ENCODE peak calls at places on chromosome 13, in six cellular contexts. Y, G, S, I, F and D are unnamed samples.

GRCh38 chr13:51728972-51729371 is 75.0 kb downstream of the DHRS12 start:
- DNase-seq in Y (peak; percentile 87), G (no peak), S (peak; percentile 81), I (no peak), F (peak; percentile 93), D (peak; percentile 94)

GRCh38 chr13:103663996-103664395 is 597.8 kb upstream of the SLC10A2 start:
- DNase-seq in Y (no peak), G (no peak), S (no peak), I (no peak), F (no peak), D (no peak)

GRCh38 chr13:39884166-39884565 is 228.7 kb downstream of the COG6 start:
- DNase-seq in Y (no peak), G (no peak), S (no peak), I (no peak), F (no peak), D (no peak)

GRCh38 chr13:110485604-110486003 is 75.9 kb downstream of the RAB20 start:
- DNase-seq in Y (no peak), G (no peak), S (no peak), I (peak; percentile 83), F (peak; percentile 57), D (no peak)

GRCh38 chr13:52459668-52460067 is 4.4 kb downstream of the CKAP2 start:
- DNase-seq in Y (peak; percentile 36), G (no peak), S (peak; percentile 36), I (no peak), F (peak; percentile 45), D (peak; percentile 87)

GRCh38 chr13:45340422-45341033 is 455 bp downstream of the TPT1 start:
- DNase-seq in Y (peak; percentile 93), G (peak; percentile 36), S (peak; percentile 91), I (peak; percentile 94), F (peak; percentile 96), D (peak; percentile 91)

GRCh38 chr13:98468352-98468751 is 108.6 kb downstream of the STK24 start:
- DNase-seq in Y (no peak), G (no peak), S (no peak), I (no peak), F (no peak), D (no peak)

GRCh38 chr13:73535341-73535740 is 476.5 kb downstream of the KLF5 start:
- DNase-seq in Y (no peak), G (no peak), S (no peak), I (no peak), F (no peak), D (no peak)

GRCh38 chr13:72246396-72246795 is 379.4 kb upstream of the DACH1 start:
- DNase-seq in Y (peak; percentile 33), G (no peak), S (no peak), I (no peak), F (no peak), D (no peak)

GRCh38 chr13:107590556-107590955 is 624.8 kb downstream of the LIG4 start:
- DNase-seq in Y (no peak), G (no peak), S (no peak), I (no peak), F (peak; percentile 41), D (no peak)

GRCh38 chr13:25046274-25046984 is 49.5 kb upstream of the PABPC3 start:
- DNase-seq in Y (no peak), G (no peak), S (no peak), I (peak; percentile 72), F (no peak), D (no peak)

GRCh38 chr13:25329706-25330105 is 28.3 kb downstream of the NUP58 start:
- DNase-seq in Y (peak; percentile 42), G (no peak), S (no peak), I (no peak), F (peak; percentile 46), D (peak; percentile 71)

GRCh38 chr13:60627071-60627686 is 230.2 kb downstream of the TDRD3 start:
- DNase-seq in Y (peak; percentile 13), G (no peak), S (peak; percentile 27), I (peak; percentile 90), F (peak; percentile 49), D (peak; percentile 18)

GRCh38 chr13:94309576-94309975 is 169.9 kb downstream of the DCT start:
- DNase-seq in Y (no peak), G (no peak), S (no peak), I (no peak), F (no peak), D (peak; percentile 23)
- H3K4me3 ChIP-seq in Y (no peak overlapping the region), G (no peak overlapping the region), S (no peak overlapping the region), I (no peak overlapping the region), F (no peak overlapping the region), D (no peak overlapping the region)

DNA sequence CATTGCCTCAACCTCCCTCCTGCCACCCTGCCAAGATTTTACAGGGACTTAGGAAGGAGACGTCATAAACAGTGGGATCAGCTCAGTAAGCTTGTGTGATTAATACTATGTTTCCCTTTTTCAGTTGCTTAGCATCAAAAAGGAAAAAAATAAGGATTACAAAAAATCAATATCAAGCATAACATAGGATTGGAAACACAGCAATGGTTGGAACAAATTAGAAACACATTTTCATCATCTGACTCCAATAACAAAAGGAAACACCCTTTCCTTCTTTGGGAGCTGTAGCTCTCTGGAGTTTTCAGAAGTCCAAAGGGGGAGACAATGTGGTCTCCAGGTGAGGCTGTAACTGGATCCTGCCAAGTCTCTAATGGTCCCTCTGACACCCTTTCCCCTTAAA is 233.4 kb downstream of the B3GLCT start:
- DNase-seq in Y (peak; percentile 61), G (no peak), S (peak; percentile 52), I (no peak), F (no peak), D (peak; percentile 51)
- TF ChIP-seq CTCF in Y (no peak), G (no peak), S (no peak), I (no peak), F (no peak), D (no peak)

DNA sequence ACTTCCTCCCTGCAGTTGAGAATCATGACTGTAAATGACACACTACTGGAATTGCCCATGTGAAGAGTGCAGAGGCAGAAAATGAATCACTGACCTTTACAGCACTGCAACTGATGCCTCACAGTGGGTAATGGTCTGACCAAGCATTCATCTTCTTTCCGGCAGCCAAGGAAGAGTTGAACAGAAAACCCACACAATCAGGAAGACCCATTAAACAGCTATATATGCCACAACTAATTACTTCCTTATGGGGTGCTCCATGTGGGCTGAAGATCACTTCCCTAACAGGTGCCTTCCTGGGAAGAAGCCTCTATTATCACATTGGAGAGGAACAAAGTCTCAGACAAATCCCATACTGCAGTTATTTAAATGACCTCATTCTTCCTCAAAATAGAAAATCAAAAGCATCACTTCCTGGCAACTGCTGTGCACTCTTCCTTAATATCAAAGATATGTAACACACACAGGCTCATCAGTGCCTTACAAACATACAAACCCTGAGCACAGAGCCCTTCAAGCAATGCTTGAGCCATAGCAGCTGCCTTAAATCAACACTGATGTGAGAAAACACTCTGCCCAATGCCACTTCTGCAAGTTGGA is 45.8 kb downstream of the RUBCNL start:
- DNase-seq in Y (peak; percentile 70), G (no peak), S (peak; percentile 68), I (no peak), F (peak; percentile 78), D (peak; percentile 94)
- H3K4me3 ChIP-seq in Y (no peak overlapping the region), G (no peak overlapping the region), S (no peak overlapping the region), I (no peak overlapping the region), F (no peak overlapping the region), D (no peak overlapping the region)

DNA sequence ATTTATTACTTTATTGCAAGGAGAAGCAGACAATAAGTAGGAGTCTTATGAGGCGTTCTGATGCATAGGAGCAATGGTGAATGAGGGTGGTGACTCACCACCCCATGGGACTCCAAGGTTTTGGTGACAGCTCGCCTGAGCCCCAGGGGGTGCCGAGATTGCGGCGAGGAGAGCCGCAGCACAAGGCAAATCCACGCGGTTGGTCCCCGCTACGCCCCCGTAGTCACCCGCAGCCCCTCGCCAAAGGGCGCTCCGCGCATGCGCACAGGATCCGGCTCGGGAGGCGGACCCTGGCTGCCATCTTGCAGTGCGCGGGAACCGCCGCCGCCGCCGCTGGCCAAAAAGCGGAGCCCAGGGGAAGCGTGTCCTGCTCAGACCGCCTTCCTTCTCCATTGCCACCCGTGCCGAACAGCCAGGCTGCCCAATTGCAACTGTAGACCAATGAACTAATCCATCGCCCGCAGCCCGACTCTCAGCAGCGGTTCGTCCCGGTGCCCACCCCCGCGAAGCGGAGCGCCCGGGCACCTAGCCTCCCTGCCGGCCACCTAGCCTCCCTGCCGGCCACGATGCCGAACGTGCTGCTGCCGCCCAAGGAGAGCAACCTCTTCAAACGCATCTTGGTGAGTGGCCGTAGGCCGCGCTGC is at the start of gene NAA16:
- DNase-seq in Y (peak; percentile 78), G (peak; percentile 47), S (peak; percentile 86), I (peak; percentile 95), F (peak; percentile 90), D (peak; percentile 87)
- TF ChIP-seq CTCF in Y (no peak), G (peak; percentile 26), S (no peak), I (no peak), F (no peak), D (no peak)

GRCh38 chr13:55576389-55576788 is 1564.3 kb upstream of the PRR20A start:
- DNase-seq in Y (no peak), G (no peak), S (no peak), I (no peak), F (no peak), D (no peak)

GRCh38 chr13:55572862-55573261 is 1567.9 kb upstream of the PRR20A start:
- DNase-seq in Y (no peak), G (no peak), S (no peak), I (no peak), F (no peak), D (no peak)

GRCh38 chr13:55573565-55573964 is 1567.2 kb upstream of the PRR20A start:
- DNase-seq in Y (no peak), G (no peak), S (no peak), I (no peak), F (no peak), D (no peak)

GRCh38 chr13:55577847-55578210 is 1562.9 kb upstream of the PRR20A start:
- DNase-seq in Y (no peak), G (no peak), S (no peak), I (no peak), F (no peak), D (no peak)

GRCh38 chr13:55577082-55577846 is 1563.5 kb upstream of the PRR20A start:
- DNase-seq in Y (no peak), G (no peak), S (no peak), I (peak; percentile 3), F (no peak), D (no peak)
- H3K4me3 ChIP-seq in Y (no peak overlapping the region), G (no peak overlapping the region), S (no peak overlapping the region), I (no peak overlapping the region), F (no peak overlapping the region), D (no peak overlapping the region)

GRCh38 chr13:20136781-20137703 is 23.8 kb downstream of the GJA3 start:
- DNase-seq in Y (no peak), G (no peak), S (no peak), I (peak; percentile 79), F (peak; percentile 21), D (peak; percentile 19)
- TF ChIP-seq CTCF in Y (peak; percentile 30), G (peak; percentile 28), S (peak; percentile 49), I (peak; percentile 59), F (peak; percentile 63), D (peak; percentile 45)

GRCh38 chr13:67069117-67069767 is 160.9 kb downstream of the PCDH9 start:
- DNase-seq in Y (no peak), G (no peak), S (no peak), I (peak; percentile 68), F (peak; percentile 77), D (no peak)

GRCh38 chr13:67076378-67076777 is 153.8 kb downstream of the PCDH9 start:
- DNase-seq in Y (no peak), G (no peak), S (no peak), I (no peak), F (peak; percentile 60), D (no peak)

GRCh38 chr13:67070306-67070705 is 159.8 kb downstream of the PCDH9 start:
- DNase-seq in Y (no peak), G (no peak), S (no peak), I (no peak), F (no peak), D (no peak)

GRCh38 chr13:67075239-67075638 is 154.9 kb downstream of the PCDH9 start:
- DNase-seq in Y (no peak), G (no peak), S (peak; percentile 52), I (no peak), F (peak; percentile 73), D (peak; percentile 45)

GRCh38 chr13:67071918-67072598 is 158.1 kb downstream of the PCDH9 start:
- DNase-seq in Y (no peak), G (no peak), S (no peak), I (no peak), F (no peak), D (no peak)
- H3K4me3 ChIP-seq in Y (no peak overlapping the region), G (no peak overlapping the region), S (no peak overlapping the region), I (no peak overlapping the region), F (no peak overlapping the region), D (no peak overlapping the region)